ENCODE peak calls at places on chromosome 5, in four cellular contexts. M, H, L and V are unnamed samples.
A peak's percentile ranks its signal among the peaks of the same experiment; 100 is the strongest.

GRCh38 chr5:132065351-132065937 is 5.0 kb downstream of the IL3 start:
- DNase-seq in M (peak; percentile 81), H (peak; percentile 91), L (peak; percentile 45), V (peak; percentile 80)

GRCh38 chr5:134432677-134433359 is 21.1 kb upstream of the CDKN2AIPNL start:
- DNase-seq in M (no peak), H (peak; percentile 77), L (no peak), V (peak; percentile 29)

GRCh38 chr5:128216285-128216684 is 132.7 kb downstream of the SLC12A2 start:
- DNase-seq in M (no peak), H (no peak), L (no peak), V (no peak)

GRCh38 chr5:62779010-62779422 is 200.4 kb downstream of the LRRC70 start:
- DNase-seq in M (peak; percentile 64), H (no peak), L (no peak), V (no peak)

GRCh38 chr5:136191304-136192014 is 1.5 kb downstream of the SMIM32 start:
- DNase-seq in M (no peak), H (peak; percentile 80), L (no peak), V (peak; percentile 61)

GRCh38 chr5:170519500-170519899 is 15.7 kb downstream of the KCNIP1 start:
- DNase-seq in M (no peak), H (no peak), L (no peak), V (no peak)

GRCh38 chr5:60077292-60077691 is 183.8 kb upstream of the PDE4D start:
- DNase-seq in M (no peak), H (no peak), L (no peak), V (no peak)

GRCh38 chr5:56507348-56507930 is 274.3 kb upstream of the ANKRD55 start:
- DNase-seq in M (no peak), H (no peak), L (no peak), V (no peak)

GRCh38 chr5:120207139-120207538 is 257.0 kb upstream of the PRR16 start:
- DNase-seq in M (no peak), H (no peak), L (no peak), V (no peak)

GRCh38 chr5:39520232-39520572 is 95.4 kb upstream of the DAB2 start:
- DNase-seq in M (peak; percentile 27), H (no peak), L (no peak), V (no peak)

GRCh38 chr5:6721442-6721841 is 8.2 kb downstream of the TENT4A start:
- DNase-seq in M (no peak), H (no peak), L (peak; percentile 54), V (peak; percentile 63)
- H3K4me3 ChIP-seq in M (no peak overlapping the region), H (no peak overlapping the region), L (no peak overlapping the region), V (no peak overlapping the region)

GRCh38 chr5:111649516-111649915 is 107.5 kb downstream of the NREP start:
- DNase-seq in M (no peak), H (no peak), L (no peak), V (no peak)
- H3K4me1 ChIP-seq in M (no peaks in the 10 kb centered on the region), H (no peaks in the 10 kb centered on the region), L (no peaks in the 10 kb centered on the region), V (no peaks in the 10 kb centered on the region)

GRCh38 chr5:176906796-176907195 is 7.7 kb upstream of the HK3 start:
- DNase-seq in M (no peak), H (no peak), L (no peak), V (no peak)
- TF ChIP-seq CTCF in M (no peak), H (no peak), L (no peak), V (no peak)

GRCh38 chr5:147863409-147864194 is 14.9 kb upstream of the SCGB3A2 start:
- DNase-seq in M (no peak), H (no peak), L (no peak), V (no peak)
- H3K4me3 ChIP-seq in M (no peak overlapping the region), H (no peak overlapping the region), L (no peak overlapping the region), V (no peak overlapping the region)

GRCh38 chr5:2762744-2763532 is 11.5 kb upstream of the IRX2 start:
- DNase-seq in M (no peak), H (no peak), L (no peak), V (no peak)
- H3K4me1 ChIP-seq in M (peaks cover 25% of the 10 kb centered on the region), H (no peaks in the 10 kb centered on the region), L (no peaks in the 10 kb centered on the region), V (no peaks in the 10 kb centered on the region)